ENCODE peak calls at places on chromosomes 16 and 17, in seven cellular contexts. G is neuronal stem cell; I is uterus; A is IMR-90; J is spleen; T is naive thymus-derived CD4-positive, alpha-beta T cell; M is lower leg skin. L is an unnamed sample.

GRCh38 chr16:15907863-15908478 is 19.6 kb upstream of the CEP20 start:
- DNase-seq in T (no peak), G (peak), J (no peak), I (no peak), A (peak), M (no peak), L (peak)

GRCh38 chr17:56891751-56892150 is 22.1 kb downstream of the TRIM25 start:
- DNase-seq in T (peak), I (no peak), M (no peak), G (no peak), A (no peak), J (peak), L (no peak)

GRCh38 chr16:5557966-5558365 is 460.4 kb upstream of the EEF2KMT start:
- DNase-seq in T (no peak), M (no peak), G (no peak), A (no peak), I (no peak), J (no peak), L (no peak)

GRCh38 chr17:83101805-83102480 is 22.5 kb downstream of the METRNL start:
- DNase-seq in G (no peak), J (no peak), A (no peak), T (no peak), I (no peak), M (peak), L (no peak)

GRCh38 chr17:37813753-37814152 is 68.9 kb upstream of the HNF1B start:
- DNase-seq in G (no peak), T (no peak), I (no peak), M (no peak), J (no peak), A (peak), L (peak)

GRCh38 chr16:54284319-54284930 is 2.2 kb downstream of the IRX3 start:
- DNase-seq in I (no peak), T (no peak), J (no peak), M (no peak), G (peak), A (no peak), L (no peak)

GRCh38 chr16:71440669-71441347 is 1.0 kb downstream of the TLE7 start:
- DNase-seq in I (no peak), M (no peak), G (no peak), T (no peak), A (no peak), J (no peak), L (no peak)

GRCh38 chr17:73387746-73388577 is 76.2 kb upstream of the CDC42EP4 start:
- DNase-seq in G (no peak), I (no peak), T (no peak), J (peak), M (no peak), A (no peak), L (peak)

GRCh38 chr17:28970879-28971278 is 19.6 kb upstream of the PHF12 start:
- DNase-seq in T (no peak), G (no peak), J (no peak), M (no peak), I (no peak), A (no peak), L (no peak)

GRCh38 chr16:28166394-28167208 is 45.2 kb downstream of the XPO6 start:
- DNase-seq in J (no peak), M (no peak), A (peak), T (no peak), I (no peak), G (no peak), L (peak)

GRCh38 chr17:7045492-7046126 is 1.7 kb upstream of the SLC16A11 start:
- DNase-seq in M (no peak), T (peak), A (peak), J (no peak), G (peak), I (no peak), L (peak)

GRCh38 chr17:57856792-57857620 is 7.2 kb upstream of the MRPS23 start:
- DNase-seq in J (no peak), G (no peak), M (no peak), T (no peak), I (no peak), A (no peak), L (no peak)

GRCh38 chr17:59558953-59559352 is 6.5 kb upstream of the DHX40 start:
- DNase-seq in M (no peak), T (no peak), G (no peak), J (no peak), A (peak), I (no peak), L (peak)

DNA sequence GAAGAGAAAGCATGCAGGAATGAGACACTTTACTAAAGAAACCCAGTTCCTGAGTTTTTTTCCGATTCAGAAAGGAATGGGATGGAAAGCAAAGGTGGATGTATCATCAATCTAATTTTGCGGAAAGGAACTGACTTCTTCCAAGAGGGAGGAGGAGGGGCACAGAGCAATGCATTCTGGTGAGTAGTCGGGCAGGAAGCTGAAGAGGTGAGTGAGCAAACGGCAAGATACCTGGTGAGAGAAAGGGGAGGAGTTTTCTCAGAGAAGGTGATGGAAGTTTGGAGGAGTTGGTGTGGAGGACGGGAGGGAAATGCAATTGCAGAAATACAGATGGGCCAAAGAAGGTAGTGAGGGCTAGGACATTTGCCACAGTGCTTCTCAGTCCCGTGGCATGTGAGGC is 713.2 kb downstream of the KCNJ2 start:
- DNase-seq in T (no peak), A (no peak), I (no peak), M (no peak), G (no peak), J (no peak), L (no peak)
- H3K4me3 ChIP-seq in T (no peak), A (no peak), I (no peak), M (no peak), G (no peak), J (no peak), L (no peak)

GRCh38 chr17:42521666-42522262 is 14.3 kb upstream of the NAGLU start:
- DNase-seq in M (no peak), I (no peak), J (peak), T (no peak), G (no peak), A (no peak), L (no peak)
- H3K4me3 ChIP-seq in M (no peak), I (no peak), J (no peak), T (no peak), G (no peak), A (no peak), L (no peak)

GRCh38 chr17:17375826-17376225 is 72.7 kb downstream of the NT5M start:
- DNase-seq in I (no peak), M (no peak), A (peak), G (no peak), J (peak), T (no peak), L (no peak)

GRCh38 chr17:17377568-17377967 is 74.4 kb downstream of the NT5M start:
- DNase-seq in A (no peak), I (no peak), M (peak), T (no peak), J (no peak), G (no peak), L (no peak)

GRCh38 chr17:17376362-17376761 is 73.2 kb downstream of the NT5M start:
- DNase-seq in I (no peak), T (no peak), M (no peak), G (no peak), J (peak), A (peak), L (no peak)

GRCh38 chr17:17379197-17379991 is 76.2 kb downstream of the NT5M start:
- DNase-seq in G (no peak), J (peak), A (peak), M (no peak), T (no peak), I (no peak), L (peak)

DNA sequence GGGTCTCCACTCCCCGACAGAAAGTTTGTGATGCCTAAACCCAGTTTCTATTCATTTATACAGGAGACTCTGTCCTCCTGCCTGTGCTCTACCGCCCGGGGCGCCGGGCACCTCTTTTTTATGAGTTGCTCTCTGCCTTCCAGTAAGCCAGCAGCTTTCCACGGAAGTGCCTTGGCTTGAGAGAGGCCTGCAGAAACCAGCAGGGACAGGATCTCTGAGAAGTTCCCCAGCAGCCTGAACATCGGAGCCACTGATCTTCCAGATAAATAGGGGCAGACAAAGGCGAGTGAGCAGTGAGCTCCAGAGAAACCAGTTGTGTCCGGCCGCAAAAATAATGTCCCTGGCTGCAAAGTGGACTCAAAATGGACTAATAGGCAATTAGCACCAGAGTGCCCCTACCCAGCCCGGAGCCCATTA is 73.9 kb downstream of the NT5M start:
- DNase-seq in I (no peak), M (no peak), A (no peak), G (no peak), J (peak), T (no peak), L (no peak)
- H3K4me3 ChIP-seq in I (no peak), M (no peak), A (no peak), G (no peak), J (no peak), T (no peak), L (no peak)

GRCh38 chr16:68539704-68540370 is 746 bp downstream of the ZFP90 start:
- DNase-seq in G (no peak), T (peak), J (no peak), I (no peak), M (no peak), A (no peak), L (peak)
- H3K4me3 ChIP-seq in G (peak), T (peak), J (peak), I (peak), M (peak), A (peak), L (peak)

DNA sequence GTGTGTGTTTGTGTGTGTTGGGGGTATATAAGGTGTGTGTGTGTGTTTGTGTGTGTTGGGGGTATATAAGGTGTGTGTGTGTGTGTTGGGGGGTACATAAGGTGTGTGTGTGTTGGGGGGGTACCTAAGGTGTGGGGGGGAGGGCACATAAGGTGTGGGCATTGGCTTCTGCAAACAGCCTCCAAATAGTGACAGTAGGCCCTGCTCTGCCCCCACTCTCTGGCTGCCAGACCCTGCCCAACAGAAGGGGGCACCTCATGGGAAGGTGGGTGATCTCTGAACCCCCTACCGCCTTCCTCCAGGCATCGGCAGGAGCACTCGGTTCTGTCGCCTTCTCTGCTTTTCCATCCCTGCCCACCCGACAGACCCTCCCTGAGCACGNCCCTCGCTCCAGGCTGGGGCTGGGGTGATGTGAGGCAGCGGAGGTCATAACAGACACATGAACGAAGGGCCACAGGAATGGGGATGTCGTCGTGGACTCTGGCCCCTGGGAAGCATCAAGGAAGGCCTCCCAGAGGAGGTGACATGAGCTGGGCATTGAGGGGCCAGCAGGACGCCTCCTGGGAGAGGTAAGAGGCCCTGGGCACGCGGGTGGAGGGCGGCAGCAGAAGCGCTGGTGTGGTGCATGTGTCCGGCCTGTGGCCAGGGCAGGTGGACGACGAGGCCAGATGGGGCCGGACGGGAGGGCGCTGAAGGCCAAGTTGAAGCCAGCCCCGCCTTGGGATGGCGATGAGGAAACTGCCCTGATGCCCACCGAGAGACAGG is 136.6 kb upstream of the RPH3AL start:
- DNase-seq in T (peak), I (no peak), A (peak), G (peak), J (no peak), M (no peak), L (no peak)
- H3K4me3 ChIP-seq in T (peak), I (peak), A (peak), G (peak), J (peak), M (peak), L (peak)

GRCh38 chr17:31068291-31068690 is 26.5 kb upstream of the NF1 start:
- DNase-seq in T (peak), I (no peak), A (peak), M (no peak), G (no peak), J (no peak), L (peak)
- H3K4me3 ChIP-seq in T (no peak), I (no peak), A (no peak), M (no peak), G (no peak), J (no peak), L (no peak)

L was measured in fibroblast of mammary gland.